ENCODE peak calls at places on chromosomes 2 and 18, in five cellular contexts. M is activated CD8-positive, alpha-beta memory T cell treated with anti-CD3 and anti-CD28 coated beads, Interleukin-2, amount 10 ng/mL, durations not matched to agents 7 days and 5 days; F is fibroblast of the conjunctiva; O is hypothalamus; A is fibroblast of the aortic adventitia. V is an unnamed sample.

GRCh38 chr2:48692292-48692691 is 63.2 kb downstream of the LHCGR start:
- DNase-seq in M (no peak), F (no peak), O (no peak), A (no peak), V (no peak)

GRCh38 chr18:21997207-21998143 is 171.9 kb upstream of the GATA6 start:
- DNase-seq in M (no peak), F (peak), O (no peak), A (peak), V (peak)

GRCh38 chr2:42359894-42360483 is 1.0 kb downstream of the COX7A2L start:
- DNase-seq in M (peak), F (no peak), O (no peak), A (peak), V (no peak)

GRCh38 chr18:25557006-25557405 is 205.0 kb upstream of the ZNF521 start:
- DNase-seq in M (no peak), F (no peak), O (no peak), A (no peak), V (no peak)

GRCh38 chr18:75783816-75784215 is 356.3 kb upstream of the SMIM21 start:
- DNase-seq in M (no peak), F (no peak), O (no peak), A (no peak), V (peak)

GRCh38 chr2:72848436-72848835 is 22.6 kb upstream of the EXOC6B start:
- DNase-seq in M (no peak), F (no peak), O (no peak), A (no peak), V (no peak)

GRCh38 chr18:46416706-46417638 is 240.0 kb downstream of the LOXHD1 start:
- DNase-seq in M (no peak), F (no peak), O (no peak), A (no peak), V (peak)

GRCh38 chr2:30691948-30692828 is 115.1 kb downstream of the CAPN13 start:
- DNase-seq in M (peak), F (no peak), O (no peak), A (peak), V (no peak)

GRCh38 chr2:217364224-217364623 is 504.4 kb upstream of the TNP1 start:
- DNase-seq in M (no peak), F (no peak), O (no peak), A (no peak), V (no peak)

GRCh38 chr2:56008661-56009411 is 85.3 kb upstream of the EFEMP1 start:
- DNase-seq in M (no peak), F (peak), O (peak), A (peak), V (peak)

GRCh38 chr2:25339791-25340339 is 1.9 kb downstream of the DNMT3A start:
- DNase-seq in M (no peak), F (no peak), O (peak), A (no peak), V (no peak)

GRCh38 chr2:138042311-138042710 is 78.0 kb downstream of the HNMT start:
- DNase-seq in M (no peak), F (no peak), O (no peak), A (no peak), V (no peak)

GRCh38 chr18:61277808-61278207 is 55.4 kb upstream of the CDH20 start:
- DNase-seq in M (no peak), F (no peak), O (no peak), A (no peak), V (no peak)

GRCh38 chr2:164826293-164827243 is 15.1 kb downstream of the COBLL1 start:
- DNase-seq in M (no peak), F (no peak), O (no peak), A (peak), V (no peak)

GRCh38 chr2:234587341-234588053 is 90.6 kb upstream of the ARL4C start:
- DNase-seq in M (no peak), F (no peak), O (no peak), A (peak), V (no peak)

GRCh38 chr2:16204791-16205620 is 264.7 kb downstream of the MYCN start:
- DNase-seq in M (no peak), F (no peak), O (no peak), A (no peak), V (no peak)